ENCODE peak calls at places on chromosomes 13 and 19, in four cellular contexts. B is astrocyte of the cerebellum, C is keratinocyte, V is body of pancreas. P is an unnamed sample.
A peak's percentile ranks its signal among the peaks of the same experiment; 100 is the strongest.

GRCh38 chr13:46526763-46527162 is 26.2 kb upstream of the LRCH1 start:
- DNase-seq in B (no peak), C (no peak), V (no peak), P (no peak)

GRCh38 chr19:57887195-57887941 is 1.5 kb downstream of the ZNF814 start:
- DNase-seq in B (no peak), C (no peak), V (no peak), P (peak; percentile 50)

GRCh38 chr19:38278751-38279150 is 14.4 kb downstream of the SPINT2 start:
- DNase-seq in B (no peak), C (no peak), V (no peak), P (no peak)

GRCh38 chr19:14530005-14530348 is 583 bp downstream of the TECR start:
- DNase-seq in B (no peak), C (no peak), V (no peak), P (peak; percentile 74)

GRCh38 chr13:45325806-45326205 is 15.2 kb downstream of the TPT1 start:
- DNase-seq in B (no peak), C (no peak), V (peak; percentile 79), P (no peak)

GRCh38 chr13:91406619-91407018 is 8.2 kb downstream of the GPC5 start:
- DNase-seq in B (no peak), C (no peak), V (no peak), P (no peak)

GRCh38 chr13:33606692-33607091 is 211.3 kb upstream of the RFC3 start:
- DNase-seq in B (no peak), C (no peak), V (no peak), P (no peak)

GRCh38 chr19:47729468-47729798 is 15.9 kb upstream of the NOP53 start:
- DNase-seq in B (no peak), C (no peak), V (peak; percentile 94), P (peak; percentile 58)

GRCh38 chr19:55535579-55536350 is 1.2 kb downstream of the SBK2 start:
- DNase-seq in B (no peak), C (no peak), V (no peak), P (no peak)

GRCh38 chr19:55536366-55536765 is 567 bp downstream of the SBK2 start:
- DNase-seq in B (no peak), C (no peak), V (no peak), P (no peak)

GRCh38 chr19:55537741-55538111 is 793 bp upstream of the SBK2 start:
- DNase-seq in B (no peak), C (no peak), V (no peak), P (no peak)

GRCh38 chr19:55538132-55538531 is 1.2 kb upstream of the SBK2 start:
- DNase-seq in B (no peak), C (no peak), V (no peak), P (no peak)

DNA sequence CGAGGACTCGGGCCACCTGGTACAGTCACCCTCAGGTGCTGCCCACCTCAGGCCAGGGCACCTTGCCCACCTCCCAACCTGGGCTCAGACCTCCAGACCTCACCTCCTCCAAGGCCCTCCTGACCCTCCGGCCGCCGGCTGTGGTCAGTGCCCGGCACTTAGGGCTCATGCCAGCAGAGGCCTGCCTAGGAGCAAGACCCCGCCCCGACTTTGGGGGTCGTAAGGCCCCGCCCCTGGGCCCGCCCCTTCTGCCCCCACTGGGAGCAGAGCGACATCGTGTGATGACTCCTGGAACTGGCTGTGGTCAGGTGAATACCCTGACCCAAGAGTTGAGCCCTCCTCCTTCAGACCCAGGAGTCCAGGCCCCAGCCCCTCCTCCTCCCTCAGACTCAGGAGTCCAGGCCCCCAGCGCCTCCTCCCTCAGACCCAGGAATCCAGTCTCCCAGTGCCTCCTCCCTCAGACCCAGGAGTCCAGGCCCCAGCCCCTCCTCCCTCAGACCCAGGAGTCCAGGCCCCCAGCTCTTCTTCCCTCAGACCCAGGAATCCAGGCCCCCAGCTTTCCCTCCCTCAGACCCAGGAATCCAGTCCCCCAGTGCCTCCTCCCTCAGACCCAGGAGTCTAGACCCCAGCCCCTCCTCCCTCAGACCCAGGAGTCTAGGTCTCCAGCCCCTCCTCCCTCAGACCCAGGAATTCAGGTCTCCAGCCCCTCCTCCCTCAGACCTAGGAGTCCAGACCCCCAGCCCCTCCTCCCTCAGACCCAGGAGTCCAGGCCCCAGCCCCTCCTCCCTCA is at the start of gene SBK2:
- DNase-seq in B (no peak), C (no peak), V (no peak), P (no peak)
- H3K4me3 ChIP-seq in B (no peak within 1 kb of the TSS), C (no peak within 1 kb of the TSS), V (no peak within 1 kb of the TSS), P (no peak within 1 kb of the TSS)

DNA sequence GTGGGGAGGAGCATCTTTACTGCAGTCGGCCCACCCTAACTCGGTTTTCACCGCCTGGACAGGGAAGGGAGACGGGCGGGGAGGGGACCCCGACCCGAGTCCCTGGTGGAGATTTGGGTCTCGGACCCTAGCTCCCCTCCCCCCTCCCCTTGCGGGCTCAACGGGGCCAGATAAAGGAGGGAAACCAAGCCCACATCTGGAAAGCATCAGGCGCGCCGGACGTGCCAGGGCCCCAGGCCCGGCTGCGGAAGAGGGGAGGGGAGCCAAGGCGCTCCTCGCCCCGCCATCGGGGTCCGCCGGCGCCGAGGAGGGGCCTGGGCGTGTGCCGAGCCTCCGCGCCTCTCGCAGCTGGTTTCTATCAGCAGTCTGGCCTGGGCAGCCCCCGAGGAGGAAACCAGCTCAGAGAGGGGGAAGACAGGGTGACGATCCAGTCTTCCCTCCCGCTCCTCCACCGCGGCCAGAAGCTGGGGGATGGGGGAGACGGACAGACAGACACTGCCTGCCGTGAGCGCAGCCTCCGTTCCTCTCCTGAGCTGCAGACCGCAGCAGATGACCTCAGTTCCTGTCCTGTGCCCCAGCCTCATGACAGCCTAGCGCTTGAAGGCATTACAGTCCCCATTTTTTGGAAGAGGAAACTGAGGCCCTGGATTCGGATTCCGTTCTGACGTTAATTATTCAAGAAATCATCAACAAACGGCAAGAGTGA is 3.5 kb upstream of the GNG8 start:
- DNase-seq in B (no peak), C (no peak), V (peak; percentile 22), P (peak; percentile 53)
- H3K4me3 ChIP-seq in B (peak overlapping the region; percentile 45), C (peak overlapping the region; percentile 78), V (no peak overlapping the region), P (peak overlapping the region; percentile 31)

DNA sequence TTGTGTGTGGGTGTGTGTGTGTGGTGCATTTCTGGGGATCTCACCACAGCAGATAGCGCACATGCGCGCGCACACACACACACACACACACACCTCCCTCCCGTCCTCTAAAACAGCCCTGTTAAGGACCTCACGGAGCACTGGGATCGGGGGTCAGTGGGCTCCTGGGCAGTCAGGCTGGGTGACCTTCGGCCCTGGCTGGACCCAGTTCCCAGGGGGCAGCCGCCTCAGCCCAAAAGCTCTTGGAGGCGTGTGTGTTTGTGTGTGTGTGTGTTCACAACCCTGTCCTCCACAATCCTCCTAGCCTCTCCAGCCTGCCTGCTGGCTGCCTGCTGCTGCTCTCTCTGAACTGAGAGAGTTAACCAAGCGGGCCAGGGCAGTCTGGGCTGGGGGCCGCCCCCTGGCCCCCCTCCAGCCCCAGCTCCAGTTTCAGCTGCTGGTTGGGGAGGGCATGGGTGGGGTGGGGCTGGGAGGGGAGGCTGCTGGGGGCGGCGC is 272 bp upstream of the FXYD1 start:
- DNase-seq in B (no peak), C (no peak), V (no peak), P (peak; percentile 20)
- H3K4me3 ChIP-seq in B (no peak overlapping the region), C (no peak overlapping the region), V (no peak overlapping the region), P (no peak overlapping the region)

GRCh38 chr13:110309661-110310524 is 2.8 kb downstream of the COL4A2 start:
- DNase-seq in B (no peak), C (no peak), V (no peak), P (no peak)
- H3K4me3 ChIP-seq in B (no peak overlapping the region), C (no peak overlapping the region), V (no peak overlapping the region), P (peak overlapping the region; percentile 48)

GRCh38 chr19:37217533-37217854 is 520 bp upstream of the ZNF383 start:
- DNase-seq in B (no peak), C (no peak), V (no peak), P (no peak)
- H3K4me3 ChIP-seq in B (peak overlapping the region; percentile 63), C (peak overlapping the region; percentile 88), V (peak overlapping the region; percentile 95), P (peak overlapping the region; percentile 88)

P was measured in colonic mucosa.